ENCODE peak calls at places on chromosomes 12 and 14, in ten cellular contexts. L is testis; P is brain microvascular endothelial cell; Z is tibial nerve; W is esophagus squamous epithelium; F is CD8-positive, alpha-beta memory T cell; H is tibial artery; B is prostate gland; M is kidney; U is Peyer's patch. J is an unnamed sample.

GRCh38 chr12:27828196-27828595 is 48.2 kb upstream of the MANSC4 start:
- DNase-seq in L (no peak), P (no peak), Z (no peak), W (no peak), F (no peak), H (no peak), B (no peak), M (no peak), U (no peak), J (no peak)

GRCh38 chr14:66677780-66678179 is 169.8 kb downstream of the GPHN start:
- DNase-seq in L (no peak), P (no peak), Z (no peak), W (no peak), F (no peak), H (no peak), B (no peak), M (no peak), U (no peak), J (no peak)

GRCh38 chr14:99072433-99072832 is 199.6 kb downstream of the BCL11B start:
- DNase-seq in L (no peak), P (no peak), Z (no peak), W (no peak), F (no peak), H (peak), B (no peak), M (no peak), U (no peak), J (no peak)

GRCh38 chr12:54404061-54405004 is 14.7 kb downstream of the ITGA5 start:
- DNase-seq in L (peak), P (no peak), Z (peak), W (no peak), F (peak), H (no peak), B (no peak), M (no peak), U (no peak), J (peak)

GRCh38 chr14:50530358-50530757 is 2.0 kb downstream of the MAP4K5 start:
- DNase-seq in L (no peak), P (no peak), Z (no peak), W (no peak), F (no peak), H (no peak), B (no peak), M (no peak), U (no peak), J (no peak)

GRCh38 chr14:51157012-51157411 is 62.1 kb upstream of the TRIM9 start:
- DNase-seq in L (no peak), P (no peak), Z (no peak), W (no peak), F (no peak), H (no peak), B (no peak), M (no peak), U (no peak), J (no peak)

GRCh38 chr12:132218519-132218860 is 74.2 kb downstream of the NOC4L start:
- DNase-seq in L (no peak), P (no peak), Z (no peak), W (no peak), F (no peak), H (no peak), B (no peak), M (peak), U (no peak), J (no peak)

GRCh38 chr12:39372929-39373328 is 70.0 kb downstream of the KIF21A start:
- DNase-seq in L (no peak), P (no peak), Z (no peak), W (no peak), F (no peak), H (no peak), B (no peak), M (no peak), U (no peak), J (no peak)

GRCh38 chr14:45201908-45202307 is 51.1 kb downstream of the MIS18BP1 start:
- DNase-seq in L (peak), P (peak), Z (no peak), W (no peak), F (no peak), H (no peak), B (no peak), M (no peak), U (no peak), J (no peak)

GRCh38 chr14:67487937-67488893 is at the start of gene TMEM229B:
- DNase-seq in L (no peak), P (peak), Z (no peak), W (peak), F (peak), H (no peak), B (no peak), M (peak), U (peak), J (no peak)

GRCh38 chr12:123966596-123966995 is 6.0 kb downstream of the CCDC92 start:
- DNase-seq in L (no peak), P (peak), Z (no peak), W (no peak), F (no peak), H (no peak), B (no peak), M (no peak), U (no peak), J (no peak)

GRCh38 chr12:121432740-121433476 is 33.0 kb downstream of the RNF34 start:
- DNase-seq in L (no peak), P (no peak), Z (no peak), W (no peak), F (no peak), H (no peak), B (no peak), M (no peak), U (no peak), J (no peak)

GRCh38 chr12:121424632-121424992 is 24.7 kb downstream of the RNF34 start:
- DNase-seq in L (no peak), P (no peak), Z (no peak), W (no peak), F (no peak), H (no peak), B (no peak), M (no peak), U (no peak), J (no peak)

GRCh38 chr12:121427556-121428055 is 27.7 kb downstream of the RNF34 start:
- DNase-seq in L (no peak), P (no peak), Z (no peak), W (no peak), F (no peak), H (no peak), B (no peak), M (no peak), U (no peak), J (no peak)

GRCh38 chr12:121430821-121431415 is 31.0 kb downstream of the RNF34 start:
- DNase-seq in L (no peak), P (no peak), Z (no peak), W (no peak), F (no peak), H (no peak), B (no peak), M (no peak), U (no peak), J (no peak)

GRCh38 chr12:121428883-121429282 is 29.0 kb downstream of the RNF34 start:
- DNase-seq in L (no peak), P (no peak), Z (no peak), W (no peak), F (no peak), H (no peak), B (no peak), M (no peak), U (no peak), J (no peak)
- H3K27ac ChIP-seq in L (no peak), P (no peak), Z (no peak), W (no peak), F (no peak), H (no peak), B (no peak), M (no peak), U (no peak), J (no peak)

GRCh38 chr12:45586486-45586885 is 143.0 kb upstream of the ARID2 start:
- DNase-seq in L (no peak), P (no peak), Z (no peak), W (no peak), F (no peak), H (no peak), B (no peak), M (no peak), U (peak), J (no peak)
- H3K27ac ChIP-seq in L (no peak), P (no peak), Z (no peak), W (no peak), F (no peak), H (no peak), B (no peak), M (no peak), U (peak), J (no peak)

DNA sequence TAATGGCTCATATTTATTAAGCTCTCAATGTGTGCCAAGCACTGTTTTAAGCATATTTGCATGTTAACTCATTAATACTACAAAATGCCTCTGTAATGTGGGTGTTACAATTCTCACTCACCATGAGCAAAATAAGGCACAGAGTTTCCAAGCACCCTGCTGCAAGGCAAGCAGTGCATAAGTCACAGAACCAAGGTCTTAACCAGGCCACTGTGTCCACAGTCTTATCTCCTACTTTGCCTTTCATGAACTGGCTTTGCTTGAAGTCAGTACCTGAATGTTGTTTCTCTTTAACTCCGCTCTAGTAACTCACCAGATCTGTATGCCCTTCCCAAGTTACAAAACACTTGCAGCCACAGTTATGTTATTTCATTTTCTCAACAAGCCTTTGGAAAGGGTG is 1372.7 kb downstream of the AACS start:
- DNase-seq in L (no peak), P (no peak), Z (no peak), W (no peak), F (no peak), H (no peak), B (no peak), M (no peak), U (no peak), J (no peak)
- H3K27ac ChIP-seq in L (no peak), P (no peak), Z (no peak), W (no peak), F (no peak), H (no peak), B (no peak), M (no peak), U (no peak), J (no peak)

GRCh38 chr14:73751157-73751691 is 37.0 kb upstream of the PNMA1 start:
- DNase-seq in L (no peak), P (no peak), Z (no peak), W (no peak), F (no peak), H (no peak), B (no peak), M (no peak), U (peak), J (no peak)

GRCh38 chr14:73753887-73754880 is 40.0 kb upstream of the PNMA1 start:
- DNase-seq in L (no peak), P (no peak), Z (no peak), W (no peak), F (no peak), H (peak), B (no peak), M (no peak), U (no peak), J (no peak)

GRCh38 chr14:73752297-73752992 is 38.3 kb upstream of the PNMA1 start:
- DNase-seq in L (peak), P (no peak), Z (no peak), W (no peak), F (no peak), H (peak), B (peak), M (peak), U (peak), J (no peak)

GRCh38 chr14:73754911-73755360 is 40.8 kb upstream of the PNMA1 start:
- DNase-seq in L (peak), P (no peak), Z (peak), W (no peak), F (no peak), H (no peak), B (peak), M (peak), U (no peak), J (no peak)

DNA sequence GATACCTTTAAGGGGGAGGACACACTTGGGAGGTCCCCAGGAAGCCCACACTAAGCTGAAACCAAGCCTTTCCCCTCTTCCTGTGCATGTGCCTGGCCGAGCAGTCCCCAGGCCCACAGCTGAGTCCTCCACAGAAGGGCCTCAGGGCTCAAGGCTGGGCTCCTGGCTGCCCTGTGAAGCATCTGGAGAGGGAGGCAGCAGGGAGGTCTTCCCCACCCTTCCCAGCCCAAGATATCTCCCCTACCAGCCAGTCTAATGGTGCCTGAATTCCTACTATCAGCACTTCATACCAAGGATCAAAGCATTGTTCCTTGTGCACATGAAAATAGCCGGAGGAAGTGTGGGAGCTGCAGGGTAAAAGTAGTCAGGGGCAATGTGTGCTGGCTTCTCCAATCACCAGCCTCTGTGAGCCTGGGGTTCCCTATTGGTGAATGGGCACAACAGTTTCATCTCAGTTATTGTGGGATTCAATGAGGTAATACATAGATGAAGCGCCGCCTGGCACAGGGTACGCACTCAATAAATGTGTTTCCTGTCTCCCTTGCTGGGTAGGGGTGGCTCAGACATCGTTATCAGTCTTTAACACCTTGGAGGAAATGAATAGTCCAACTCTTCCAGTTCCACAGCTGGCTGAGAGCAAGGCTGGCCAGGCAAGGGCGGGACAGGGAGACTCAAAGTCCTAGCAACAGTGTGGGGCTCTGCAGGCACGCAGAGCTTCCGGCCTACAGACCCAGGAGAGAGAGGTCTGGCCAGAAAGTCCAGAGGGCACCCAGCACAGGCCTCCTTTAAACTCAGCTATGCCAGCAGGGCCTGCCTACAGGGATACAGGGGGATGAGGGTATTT is 39.1 kb upstream of the PNMA1 start:
- DNase-seq in L (no peak), P (no peak), Z (no peak), W (no peak), F (no peak), H (no peak), B (no peak), M (peak), U (peak), J (no peak)
- H3K27ac ChIP-seq in L (peak), P (peak), Z (peak), W (peak), F (peak), H (peak), B (peak), M (peak), U (peak), J (no peak)

GRCh38 chr12:79776111-79776510 is 85.3 kb upstream of the PAWR start:
- DNase-seq in L (no peak), P (peak), Z (no peak), W (no peak), F (no peak), H (no peak), B (no peak), M (no peak), U (no peak), J (no peak)
- H3K27ac ChIP-seq in L (peak), P (no peak), Z (peak), W (peak), F (no peak), H (peak), B (no peak), M (no peak), U (no peak), J (no peak)

DNA sequence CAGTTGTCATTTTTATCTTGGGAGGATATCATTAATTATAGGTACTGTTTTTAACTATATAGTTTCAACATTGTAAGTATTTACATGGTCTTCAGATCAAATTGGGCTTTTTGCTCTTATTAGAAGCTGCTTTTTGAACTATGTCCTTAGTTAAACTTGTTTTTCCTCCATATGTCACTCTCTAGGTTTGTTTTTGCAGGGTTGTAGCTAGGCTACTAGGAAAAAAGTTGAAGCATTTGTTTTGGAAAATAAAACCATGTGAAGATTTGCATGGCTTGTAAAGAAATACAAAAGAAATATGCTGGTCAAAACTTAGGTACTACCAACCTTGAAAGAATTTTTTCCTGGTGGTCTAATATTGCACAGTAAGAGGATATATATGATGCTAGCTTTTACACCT is 3.4 kb downstream of the ARID2 start:
- DNase-seq in L (no peak), P (no peak), Z (no peak), W (no peak), F (no peak), H (no peak), B (no peak), M (no peak), U (no peak), J (no peak)
- H3K27ac ChIP-seq in L (no peak), P (no peak), Z (peak), W (peak), F (peak), H (peak), B (peak), M (no peak), U (peak), J (no peak)

GRCh38 chr12:109203480-109203879 is 87.1 kb downstream of the ACACB start:
- DNase-seq in L (no peak), P (no peak), Z (no peak), W (no peak), F (no peak), H (no peak), B (no peak), M (no peak), U (no peak), J (no peak)
- H3K27ac ChIP-seq in L (no peak), P (no peak), Z (peak), W (no peak), F (no peak), H (no peak), B (no peak), M (no peak), U (no peak), J (no peak)

GRCh38 chr12:101908395-101908794 is 31.0 kb downstream of the DRAM1 start:
- DNase-seq in L (no peak), P (no peak), Z (no peak), W (no peak), F (no peak), H (no peak), B (peak), M (no peak), U (no peak), J (no peak)
- H3K27ac ChIP-seq in L (no peak), P (no peak), Z (no peak), W (no peak), F (no peak), H (no peak), B (peak), M (no peak), U (no peak), J (no peak)

J was measured in iPS DF 6.9.